ENCODE peak calls at places on chromosomes 16 and 17, in nine cellular contexts. O, A, C, Z, J, F, Q, X and K are unnamed samples.
A peak's percentile ranks its signal among the peaks of the same experiment; 100 is the strongest.

GRCh38 chr17:14281530-14281929 is 19.4 kb upstream of the HS3ST3B1 start:
- DNase-seq in F (no peak), Q (no peak), X (no peak), C (no peak), A (no peak), O (no peak), Z (no peak), J (no peak), K (no peak)

GRCh38 chr16:62711797-62712196 is 675.6 kb upstream of the CDH8 start:
- DNase-seq in A (no peak), C (no peak), F (no peak), X (no peak), Z (no peak), O (no peak), Q (no peak), J (no peak), K (no peak)

GRCh38 chr17:79192503-79193500 is 118.2 kb downstream of the ENGASE start:
- DNase-seq in Z (peak; percentile 81), C (peak; percentile 3), A (no peak), Q (peak; percentile 64), X (peak; percentile 19), F (peak; percentile 61), O (peak; percentile 45), J (no peak), K (peak; percentile 82)

GRCh38 chr16:87047221-87048037 is 269.8 kb downstream of the C16orf95 start:
- DNase-seq in Z (no peak), X (no peak), O (no peak), F (peak; percentile 37), C (no peak), Q (no peak), J (no peak), A (peak; percentile 70), K (no peak)

GRCh38 chr17:51165680-51166197 is 472 bp upstream of the NME2 start:
- DNase-seq in O (peak; percentile 54), F (no peak), Q (peak; percentile 52), C (no peak), J (no peak), X (no peak), Z (no peak), A (no peak), K (peak; percentile 36)

GRCh38 chr16:65743558-65743957 is 621.7 kb upstream of the CDH11 start:
- DNase-seq in X (no peak), Z (no peak), J (no peak), Q (no peak), A (no peak), O (no peak), F (no peak), C (no peak), K (no peak)

GRCh38 chr16:3800019-3800418 is 80.5 kb downstream of the CREBBP start:
- DNase-seq in X (no peak), F (no peak), O (no peak), Q (no peak), A (no peak), C (no peak), J (no peak), Z (no peak), K (no peak)

GRCh38 chr16:4664538-4665418 is 28.6 kb upstream of the NUDT16L1 start:
- DNase-seq in Q (no peak), C (peak; percentile 56), F (no peak), X (peak; percentile 56), J (no peak), Z (no peak), O (no peak), A (no peak), K (no peak)

GRCh38 chr16:81003610-81004460 is 2.9 kb downstream of the CMC2 start:
- DNase-seq in F (peak; percentile 33), X (no peak), O (no peak), C (no peak), A (no peak), J (no peak), Z (no peak), Q (peak; percentile 78), K (no peak)

GRCh38 chr16:11038305-11038704 is 93.9 kb downstream of the CLEC16A start:
- DNase-seq in F (no peak), C (no peak), Z (no peak), X (no peak), J (no peak), Q (no peak), A (no peak), O (no peak), K (no peak)

GRCh38 chr16:2458887-2459646 is 842 bp upstream of the TEDC2 start:
- DNase-seq in Z (no peak), Q (no peak), J (no peak), F (no peak), O (no peak), A (no peak), X (no peak), C (no peak), K (no peak)

GRCh38 chr17:45841883-45842525 is 2.7 kb upstream of the SPPL2C start:
- DNase-seq in O (no peak), C (no peak), F (no peak), Q (no peak), A (no peak), X (peak; percentile 13), J (no peak), Z (no peak), K (no peak)

GRCh38 chr16:9138731-9139501 is 47.5 kb downstream of the HAPSTR1 start:
- DNase-seq in Q (peak; percentile 80), A (peak; percentile 68), Z (peak; percentile 78), J (peak; percentile 35), C (peak; percentile 12), F (peak; percentile 84), O (peak; percentile 81), X (peak; percentile 65), K (peak; percentile 84)

GRCh38 chr16:21646721-21647561 is 5.5 kb downstream of the IGSF6 start:
- DNase-seq in F (no peak), O (no peak), Z (peak; percentile 59), Q (no peak), C (no peak), A (no peak), X (peak; percentile 20), J (peak; percentile 46), K (no peak)

GRCh38 chr16:65689726-65690125 is 567.9 kb upstream of the CDH11 start:
- DNase-seq in C (no peak), F (no peak), Z (no peak), A (no peak), X (no peak), O (no peak), J (no peak), Q (no peak), K (no peak)

GRCh38 chr16:28873543-28874201 is 4.6 kb upstream of the ATP2A1 start:
- DNase-seq in Q (peak; percentile 43), A (no peak), O (peak; percentile 63), Z (no peak), J (peak; percentile 20), C (peak; percentile 44), X (no peak), F (peak; percentile 38), K (peak; percentile 76)

GRCh38 chr16:50609049-50609832 is 61.0 kb downstream of the NKD1 start:
- DNase-seq in A (no peak), Z (no peak), O (no peak), F (no peak), C (no peak), X (peak; percentile 21), J (no peak), Q (no peak), K (no peak)

GRCh38 chr16:51243836-51244483 is 92.9 kb upstream of the SALL1 start:
- DNase-seq in A (no peak), F (peak; percentile 15), C (no peak), Q (no peak), J (no peak), X (peak; percentile 61), O (no peak), Z (no peak), K (no peak)

GRCh38 chr17:30113213-30113612 is 3.4 kb upstream of the NSRP1 start:
- DNase-seq in F (no peak), Q (no peak), X (no peak), Z (no peak), C (no peak), J (no peak), A (no peak), O (no peak), K (no peak)

GRCh38 chr16:57735755-57736418 is at the start of gene KATNB1:
- DNase-seq in Z (no peak), O (no peak), A (no peak), J (no peak), Q (no peak), C (no peak), F (peak; percentile 41), X (no peak), K (no peak)

GRCh38 chr17:75832164-75832651 is 12.0 kb downstream of the UNC13D start:
- DNase-seq in O (no peak), X (peak; percentile 68), A (no peak), F (no peak), Z (no peak), C (no peak), Q (peak; percentile 76), J (no peak), K (peak; percentile 58)

GRCh38 chr17:12727076-12727750 is 61.5 kb downstream of the MYOCD start:
- DNase-seq in Z (no peak), F (peak; percentile 73), C (no peak), O (no peak), X (no peak), Q (peak; percentile 60), J (no peak), A (no peak), K (peak; percentile 11)

GRCh38 chr16:71287454-71287853 is 1.7 kb downstream of the CMTR2 start:
- DNase-seq in J (no peak), A (no peak), Z (no peak), X (no peak), F (no peak), O (no peak), Q (no peak), C (no peak), K (no peak)

GRCh38 chr16:85514601-85515318 is 98.4 kb upstream of the GSE1 start:
- DNase-seq in F (peak; percentile 95), J (no peak), A (peak; percentile 10), C (no peak), X (peak; percentile 90), Q (peak; percentile 95), Z (no peak), O (no peak), K (peak; percentile 96)

GRCh38 chr16:85369741-85370528 is 243.2 kb upstream of the GSE1 start:
- DNase-seq in X (peak; percentile 46), F (peak; percentile 76), C (peak; percentile 4), A (no peak), Q (peak; percentile 72), Z (no peak), O (peak; percentile 80), J (no peak), K (peak; percentile 89)

GRCh38 chr17:2954898-2955445 is 108.4 kb downstream of the OR1D5 start:
- DNase-seq in A (no peak), C (no peak), Q (peak; percentile 95), X (peak; percentile 59), O (no peak), Z (no peak), F (peak; percentile 35), J (no peak), K (peak; percentile 62)

GRCh38 chr17:57326348-57326747 is 70.0 kb downstream of the MSI2 start:
- DNase-seq in O (no peak), Q (no peak), F (no peak), Z (no peak), J (no peak), A (no peak), C (no peak), X (no peak), K (no peak)

GRCh38 chr16:1363501-1364041 is 11.8 kb downstream of the GNPTG start:
- DNase-seq in Q (peak; percentile 67), O (peak; percentile 78), J (no peak), Z (no peak), F (peak; percentile 63), C (no peak), X (peak; percentile 63), A (no peak), K (peak; percentile 79)

GRCh38 chr17:61202564-61202963 is 197.1 kb upstream of the TBX2 start:
- DNase-seq in C (no peak), J (no peak), X (no peak), A (no peak), F (peak; percentile 48), Q (peak; percentile 75), Z (no peak), O (no peak), K (no peak)

GRCh38 chr17:34420254-34420766 is 57.3 kb upstream of the CCL1 start:
- DNase-seq in C (peak; percentile 35), O (peak; percentile 75), F (peak; percentile 82), Q (peak; percentile 56), A (peak; percentile 50), Z (no peak), J (peak; percentile 21), X (peak; percentile 68), K (peak; percentile 85)

GRCh38 chr17:75633484-75634375 is 496 bp downstream of the SMIM5 start:
- DNase-seq in X (peak; percentile 95), J (no peak), C (peak; percentile 20), Z (peak; percentile 89), Q (peak; percentile 96), F (peak; percentile 98), A (peak; percentile 75), O (peak; percentile 95), K (peak; percentile 95)